ENCODE peak calls at places on chromosomes 2 and 18, in eight cellular contexts. One of them, this sample, is unnamed.
A peak's percentile ranks its signal among the peaks of the same experiment; 100 is the strongest.

GRCh38 chr2:241890524-241891235 is 21.2 kb downstream of the RTP5 start:
- DNase-seq in IMR-90: no peak
- DNase-seq in dorsolateral prefrontal cortex: no peak
- DNase-seq in GM23338: no peak
- DNase-seq in Peyer's patch: no peak
- DNase-seq in activated B cell treated with CpG ODN at 0.5 μM for 24 hours: no peak
- DNase-seq in heart right ventricle: no peak
- DNase-seq in HFF-Myc: no peak
- DNase-seq in this sample: no peak

GRCh38 chr2:228417966-228418365 is 236.5 kb upstream of the SPHKAP start:
- DNase-seq in IMR-90: no peak
- DNase-seq in dorsolateral prefrontal cortex: no peak
- DNase-seq in GM23338: no peak
- DNase-seq in Peyer's patch: no peak
- DNase-seq in activated B cell treated with CpG ODN at 0.5 μM for 24 hours: no peak
- DNase-seq in heart right ventricle: no peak
- DNase-seq in HFF-Myc: peak; percentile 2
- DNase-seq in this sample: no peak

GRCh38 chr2:214628091-214628490 is 181.4 kb downstream of the BARD1 start:
- DNase-seq in IMR-90: peak; percentile 39
- DNase-seq in dorsolateral prefrontal cortex: no peak
- DNase-seq in GM23338: no peak
- DNase-seq in Peyer's patch: no peak
- DNase-seq in activated B cell treated with CpG ODN at 0.5 μM for 24 hours: no peak
- DNase-seq in heart right ventricle: no peak
- DNase-seq in HFF-Myc: no peak
- DNase-seq in this sample: no peak

GRCh38 chr2:109242654-109243331 is 113.8 kb downstream of the SH3RF3 start:
- DNase-seq in IMR-90: peak; percentile 94
- DNase-seq in dorsolateral prefrontal cortex: no peak
- DNase-seq in GM23338: no peak
- DNase-seq in Peyer's patch: no peak
- DNase-seq in activated B cell treated with CpG ODN at 0.5 μM for 24 hours: no peak
- DNase-seq in heart right ventricle: no peak
- DNase-seq in HFF-Myc: peak; percentile 30
- DNase-seq in this sample: no peak

GRCh38 chr2:160096414-160096813 is 34.0 kb upstream of the PLA2R1 start:
- DNase-seq in IMR-90: no peak
- DNase-seq in dorsolateral prefrontal cortex: no peak
- DNase-seq in GM23338: no peak
- DNase-seq in Peyer's patch: no peak
- DNase-seq in activated B cell treated with CpG ODN at 0.5 μM for 24 hours: no peak
- DNase-seq in heart right ventricle: no peak
- DNase-seq in HFF-Myc: no peak
- DNase-seq in this sample: peak; percentile 55

GRCh38 chr2:161250864-161251436 is 57.3 kb upstream of the PSMD14 start:
- DNase-seq in IMR-90: peak; percentile 37
- DNase-seq in dorsolateral prefrontal cortex: no peak
- DNase-seq in GM23338: peak; percentile 93
- DNase-seq in Peyer's patch: no peak
- DNase-seq in activated B cell treated with CpG ODN at 0.5 μM for 24 hours: no peak
- DNase-seq in heart right ventricle: no peak
- DNase-seq in HFF-Myc: no peak
- DNase-seq in this sample: no peak

GRCh38 chr2:58532641-58533040 is 291.5 kb upstream of the FANCL start:
- DNase-seq in IMR-90: no peak
- DNase-seq in dorsolateral prefrontal cortex: no peak
- DNase-seq in GM23338: no peak
- DNase-seq in Peyer's patch: no peak
- DNase-seq in activated B cell treated with CpG ODN at 0.5 μM for 24 hours: no peak
- DNase-seq in heart right ventricle: no peak
- DNase-seq in HFF-Myc: no peak
- DNase-seq in this sample: no peak

GRCh38 chr18:22848618-22849017 is 84.5 kb upstream of the RBBP8 start:
- DNase-seq in IMR-90: peak; percentile 82
- DNase-seq in dorsolateral prefrontal cortex: no peak
- DNase-seq in GM23338: no peak
- DNase-seq in Peyer's patch: no peak
- DNase-seq in activated B cell treated with CpG ODN at 0.5 μM for 24 hours: no peak
- DNase-seq in heart right ventricle: no peak
- DNase-seq in HFF-Myc: no peak
- DNase-seq in this sample: no peak

GRCh38 chr2:134724341-134724740 is 5.5 kb upstream of the TMEM163 start:
- DNase-seq in IMR-90: no peak
- DNase-seq in dorsolateral prefrontal cortex: no peak
- DNase-seq in GM23338: peak; percentile 16
- DNase-seq in Peyer's patch: no peak
- DNase-seq in activated B cell treated with CpG ODN at 0.5 μM for 24 hours: no peak
- DNase-seq in heart right ventricle: no peak
- DNase-seq in HFF-Myc: no peak
- DNase-seq in this sample: no peak

GRCh38 chr2:104599802-104600510 is 254.0 kb upstream of the POU3F3 start:
- DNase-seq in IMR-90: no peak
- DNase-seq in dorsolateral prefrontal cortex: no peak
- DNase-seq in GM23338: no peak
- DNase-seq in Peyer's patch: no peak
- DNase-seq in activated B cell treated with CpG ODN at 0.5 μM for 24 hours: no peak
- DNase-seq in heart right ventricle: no peak
- DNase-seq in HFF-Myc: no peak
- DNase-seq in this sample: no peak

GRCh38 chr2:96920801-96921560 is 51.1 kb upstream of the SEMA4C start:
- DNase-seq in IMR-90: no peak
- DNase-seq in dorsolateral prefrontal cortex: no peak
- DNase-seq in GM23338: no peak
- DNase-seq in Peyer's patch: peak; percentile 27
- DNase-seq in activated B cell treated with CpG ODN at 0.5 μM for 24 hours: no peak
- DNase-seq in heart right ventricle: no peak
- DNase-seq in HFF-Myc: no peak
- DNase-seq in this sample: peak; percentile 37

GRCh38 chr2:176768185-176768584 is 444.4 kb upstream of the HNRNPA3 start:
- DNase-seq in IMR-90: no peak
- DNase-seq in dorsolateral prefrontal cortex: no peak
- DNase-seq in GM23338: no peak
- DNase-seq in Peyer's patch: no peak
- DNase-seq in activated B cell treated with CpG ODN at 0.5 μM for 24 hours: no peak
- DNase-seq in heart right ventricle: no peak
- DNase-seq in HFF-Myc: no peak
- DNase-seq in this sample: no peak

DNA sequence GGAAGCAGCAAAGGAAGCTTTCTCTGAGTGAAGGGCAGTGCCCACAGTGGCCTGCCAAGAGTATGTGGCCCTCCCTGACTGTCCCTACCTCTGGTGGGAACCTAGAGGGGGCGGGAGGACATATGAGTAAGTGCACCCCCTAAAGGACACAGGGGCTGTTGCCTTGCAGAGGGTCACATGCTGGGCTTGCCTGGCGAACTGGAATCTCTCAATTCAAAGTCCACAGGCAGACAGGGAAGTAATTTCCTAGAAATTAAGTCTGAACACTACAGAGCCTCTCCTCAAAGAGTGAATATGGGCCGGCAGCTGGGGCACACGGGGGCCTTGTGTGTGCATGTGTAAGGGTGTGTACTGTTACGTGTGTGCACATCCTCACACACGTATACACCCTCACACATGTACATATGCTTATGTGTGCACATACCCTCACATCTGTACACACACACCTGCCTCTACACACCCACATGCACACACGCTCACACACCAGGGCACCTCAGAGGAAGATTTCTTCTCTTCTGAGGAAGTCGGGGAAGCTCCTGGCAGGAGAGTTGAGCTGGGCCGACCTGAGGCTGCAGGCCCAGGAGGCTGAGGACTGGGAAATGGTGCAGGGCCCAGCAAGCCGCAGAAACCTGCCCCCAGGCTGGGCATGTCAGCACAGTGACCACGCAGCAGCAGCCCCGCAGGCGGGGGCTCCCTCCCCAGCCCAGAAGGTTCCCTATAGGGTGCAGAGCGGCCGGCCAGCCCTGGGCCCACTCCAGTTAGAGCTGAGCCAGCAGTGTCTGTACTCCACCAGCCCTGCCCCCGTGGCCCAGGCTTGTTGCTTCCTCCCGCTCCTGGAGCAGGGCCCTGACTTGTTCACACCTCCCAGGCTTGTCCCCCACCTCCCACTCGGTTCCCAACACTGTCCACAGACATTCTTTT is 77.4 kb upstream of the TAF1B start:
- DNase-seq in IMR-90: no peak
- DNase-seq in dorsolateral prefrontal cortex: no peak
- DNase-seq in GM23338: no peak
- DNase-seq in Peyer's patch: peak; percentile 64
- DNase-seq in activated B cell treated with CpG ODN at 0.5 μM for 24 hours: no peak
- DNase-seq in heart right ventricle: no peak
- DNase-seq in HFF-Myc: no peak
- DNase-seq in this sample: no peak
- TF ChIP-seq CTCF in IMR-90: no peak
- TF ChIP-seq CTCF in dorsolateral prefrontal cortex: no peak
- TF ChIP-seq CTCF in GM23338: peak; percentile 57
- TF ChIP-seq CTCF in Peyer's patch: peak; percentile 31
- TF ChIP-seq CTCF in activated B cell treated with CpG ODN at 0.5 μM for 24 hours: no peak
- TF ChIP-seq CTCF in heart right ventricle: no peak
- TF ChIP-seq CTCF in HFF-Myc: no peak
- TF ChIP-seq CTCF in this sample: no peak

DNA sequence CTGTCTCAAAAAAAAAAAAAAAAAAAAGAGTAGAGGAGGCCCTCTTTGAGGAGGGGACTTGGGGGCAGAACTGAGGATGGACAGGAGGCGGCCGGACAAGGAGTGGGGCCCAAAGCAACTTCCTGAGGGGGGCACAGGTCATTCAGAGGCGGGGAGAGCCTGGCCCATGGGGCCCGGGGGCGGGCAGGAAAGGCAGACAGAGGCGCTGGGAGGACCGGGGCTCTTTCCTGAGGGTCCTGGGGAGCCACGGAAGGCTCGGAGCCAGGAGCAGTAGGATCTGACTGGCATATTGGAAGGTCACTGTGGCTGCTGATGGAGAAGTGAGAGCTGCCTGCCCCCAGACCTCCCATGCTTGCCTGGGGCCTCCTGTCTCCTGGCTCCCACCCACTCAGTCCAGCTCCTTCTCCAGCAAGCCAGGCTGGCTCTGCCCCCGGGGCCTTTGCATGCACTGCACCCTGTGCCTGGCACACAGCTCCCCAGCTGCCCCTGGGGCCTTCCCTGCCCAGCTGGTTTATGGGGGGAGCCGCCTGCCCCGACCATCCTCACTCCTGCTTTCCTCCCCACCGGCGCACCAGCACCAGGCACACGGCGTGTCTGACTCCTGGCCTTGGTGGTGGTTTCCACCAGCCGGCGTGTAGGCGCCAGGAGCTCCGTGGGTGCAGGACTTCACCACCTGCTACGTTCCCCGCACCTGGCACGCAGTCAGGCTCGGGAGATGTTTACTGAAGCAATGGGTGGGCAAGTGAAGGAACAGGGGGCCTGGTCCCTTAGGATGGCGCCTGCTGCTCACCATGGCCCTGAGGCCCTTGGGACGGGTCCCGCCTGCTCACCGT is 5.6 kb downstream of the ESPNL start:
- DNase-seq in IMR-90: no peak
- DNase-seq in dorsolateral prefrontal cortex: peak; percentile 40
- DNase-seq in GM23338: no peak
- DNase-seq in Peyer's patch: peak; percentile 37
- DNase-seq in activated B cell treated with CpG ODN at 0.5 μM for 24 hours: peak; percentile 12
- DNase-seq in heart right ventricle: no peak
- DNase-seq in HFF-Myc: no peak
- DNase-seq in this sample: peak; percentile 33
- TF ChIP-seq CTCF in IMR-90: no peak
- TF ChIP-seq CTCF in dorsolateral prefrontal cortex: no peak
- TF ChIP-seq CTCF in GM23338: no peak
- TF ChIP-seq CTCF in Peyer's patch: no peak
- TF ChIP-seq CTCF in activated B cell treated with CpG ODN at 0.5 μM for 24 hours: no peak
- TF ChIP-seq CTCF in heart right ventricle: no peak
- TF ChIP-seq CTCF in HFF-Myc: no peak
- TF ChIP-seq CTCF in this sample: no peak

GRCh38 chr2:230863442-230864121 is 1.2 kb upstream of the ITM2C start:
- DNase-seq in IMR-90: no peak
- DNase-seq in dorsolateral prefrontal cortex: no peak
- DNase-seq in GM23338: no peak
- DNase-seq in Peyer's patch: no peak
- DNase-seq in activated B cell treated with CpG ODN at 0.5 μM for 24 hours: no peak
- DNase-seq in heart right ventricle: no peak
- DNase-seq in HFF-Myc: no peak
- DNase-seq in this sample: no peak

GRCh38 chr2:230865324-230865765 is 603 bp downstream of the ITM2C start:
- DNase-seq in IMR-90: no peak
- DNase-seq in dorsolateral prefrontal cortex: no peak
- DNase-seq in GM23338: peak; percentile 78
- DNase-seq in Peyer's patch: no peak
- DNase-seq in activated B cell treated with CpG ODN at 0.5 μM for 24 hours: no peak
- DNase-seq in heart right ventricle: no peak
- DNase-seq in HFF-Myc: no peak
- DNase-seq in this sample: no peak

GRCh38 chr2:230864122-230864604 is 579 bp upstream of the ITM2C start:
- DNase-seq in IMR-90: no peak
- DNase-seq in dorsolateral prefrontal cortex: no peak
- DNase-seq in GM23338: no peak
- DNase-seq in Peyer's patch: no peak
- DNase-seq in activated B cell treated with CpG ODN at 0.5 μM for 24 hours: no peak
- DNase-seq in heart right ventricle: no peak
- DNase-seq in HFF-Myc: no peak
- DNase-seq in this sample: no peak

GRCh38 chr2:230865766-230866703 is 1.3 kb downstream of the ITM2C start:
- DNase-seq in IMR-90: no peak
- DNase-seq in dorsolateral prefrontal cortex: no peak
- DNase-seq in GM23338: peak; percentile 55
- DNase-seq in Peyer's patch: peak; percentile 89
- DNase-seq in activated B cell treated with CpG ODN at 0.5 μM for 24 hours: no peak
- DNase-seq in heart right ventricle: no peak
- DNase-seq in HFF-Myc: no peak
- DNase-seq in this sample: no peak

GRCh38 chr2:230864605-230865323 is at the start of gene ITM2C:
- DNase-seq in IMR-90: peak; percentile 62
- DNase-seq in dorsolateral prefrontal cortex: peak; percentile 81
- DNase-seq in GM23338: peak; percentile 82
- DNase-seq in Peyer's patch: peak; percentile 91
- DNase-seq in activated B cell treated with CpG ODN at 0.5 μM for 24 hours: peak; percentile 73
- DNase-seq in heart right ventricle: peak; percentile 52
- DNase-seq in HFF-Myc: peak; percentile 21
- DNase-seq in this sample: no peak
- TF ChIP-seq CTCF in IMR-90: peak; percentile 50
- TF ChIP-seq CTCF in dorsolateral prefrontal cortex: peak; percentile 41
- TF ChIP-seq CTCF in GM23338: peak; percentile 53
- TF ChIP-seq CTCF in Peyer's patch: peak; percentile 71
- TF ChIP-seq CTCF in activated B cell treated with CpG ODN at 0.5 μM for 24 hours: no peak
- TF ChIP-seq CTCF in heart right ventricle: no peak
- TF ChIP-seq CTCF in HFF-Myc: peak; percentile 42
- TF ChIP-seq CTCF in this sample: peak; percentile 54

GRCh38 chr18:69000366-69000765 is 202.5 kb downstream of the CCDC102B start:
- DNase-seq in IMR-90: peak; percentile 23
- DNase-seq in dorsolateral prefrontal cortex: no peak
- DNase-seq in GM23338: no peak
- DNase-seq in Peyer's patch: no peak
- DNase-seq in activated B cell treated with CpG ODN at 0.5 μM for 24 hours: no peak
- DNase-seq in heart right ventricle: no peak
- DNase-seq in HFF-Myc: no peak
- DNase-seq in this sample: no peak

GRCh38 chr18:68997845-68998244 is 200.0 kb downstream of the CCDC102B start:
- DNase-seq in IMR-90: no peak
- DNase-seq in dorsolateral prefrontal cortex: no peak
- DNase-seq in GM23338: no peak
- DNase-seq in Peyer's patch: no peak
- DNase-seq in activated B cell treated with CpG ODN at 0.5 μM for 24 hours: no peak
- DNase-seq in heart right ventricle: no peak
- DNase-seq in HFF-Myc: no peak
- DNase-seq in this sample: no peak

GRCh38 chr18:69002233-69002632 is 204.4 kb downstream of the CCDC102B start:
- DNase-seq in IMR-90: no peak
- DNase-seq in dorsolateral prefrontal cortex: no peak
- DNase-seq in GM23338: peak; percentile 64
- DNase-seq in Peyer's patch: no peak
- DNase-seq in activated B cell treated with CpG ODN at 0.5 μM for 24 hours: no peak
- DNase-seq in heart right ventricle: no peak
- DNase-seq in HFF-Myc: no peak
- DNase-seq in this sample: no peak
- TF ChIP-seq CTCF in IMR-90: no peak
- TF ChIP-seq CTCF in dorsolateral prefrontal cortex: no peak
- TF ChIP-seq CTCF in GM23338: peak; percentile 58
- TF ChIP-seq CTCF in Peyer's patch: no peak
- TF ChIP-seq CTCF in activated B cell treated with CpG ODN at 0.5 μM for 24 hours: no peak
- TF ChIP-seq CTCF in heart right ventricle: no peak
- TF ChIP-seq CTCF in HFF-Myc: peak; percentile 34
- TF ChIP-seq CTCF in this sample: peak; percentile 7